ENCODE peak calls at places on chromosomes 4 and X, in nine cellular contexts. One of them, this sample, is unnamed.
A peak's percentile ranks its signal among the peaks of the same experiment; 100 is the strongest.

GRCh38 chr4:78369691-78370090 is 181.9 kb upstream of the ANXA3 start:
- DNase-seq in stomach: no peak
- DNase-seq in suprapubic skin: no peak
- DNase-seq in sigmoid colon: no peak
- DNase-seq in GM12878: no peak
- DNase-seq in prostate gland: no peak
- DNase-seq in esophagus muscularis mucosa: no peak
- DNase-seq in GM12891: no peak
- DNase-seq in breast epithelium: no peak
- DNase-seq in this sample: no peak

GRCh38 chr4:122548452-122548851 is 72.4 kb downstream of the IL21 start:
- DNase-seq in stomach: no peak
- DNase-seq in suprapubic skin: no peak
- DNase-seq in sigmoid colon: no peak
- DNase-seq in GM12878: no peak
- DNase-seq in prostate gland: no peak
- DNase-seq in esophagus muscularis mucosa: no peak
- DNase-seq in GM12891: no peak
- DNase-seq in breast epithelium: no peak
- DNase-seq in this sample: no peak

GRCh38 chr4:85825937-85826678 is 351.2 kb downstream of the ARHGAP24 start:
- DNase-seq in stomach: peak; percentile 50
- DNase-seq in suprapubic skin: no peak
- DNase-seq in sigmoid colon: no peak
- DNase-seq in GM12878: no peak
- DNase-seq in prostate gland: no peak
- DNase-seq in esophagus muscularis mucosa: no peak
- DNase-seq in GM12891: no peak
- DNase-seq in breast epithelium: no peak
- DNase-seq in this sample: no peak

GRCh38 chrX:13473666-13474516 is 95.5 kb upstream of the EGFL6 start:
- DNase-seq in stomach: no peak
- DNase-seq in suprapubic skin: no peak
- DNase-seq in sigmoid colon: no peak
- DNase-seq in GM12878: peak; percentile 52
- DNase-seq in prostate gland: no peak
- DNase-seq in esophagus muscularis mucosa: no peak
- DNase-seq in GM12891: no peak
- DNase-seq in breast epithelium: no peak
- DNase-seq in this sample: no peak

GRCh38 chr4:104532677-104533076 is 38.0 kb upstream of the CXXC4 start:
- DNase-seq in stomach: no peak
- DNase-seq in suprapubic skin: no peak
- DNase-seq in sigmoid colon: no peak
- DNase-seq in GM12878: no peak
- DNase-seq in prostate gland: no peak
- DNase-seq in esophagus muscularis mucosa: no peak
- DNase-seq in GM12891: no peak
- DNase-seq in breast epithelium: no peak
- DNase-seq in this sample: no peak

GRCh38 chr4:63222466-63222865 is 1186.8 kb downstream of the TECRL start:
- DNase-seq in stomach: no peak
- DNase-seq in suprapubic skin: no peak
- DNase-seq in sigmoid colon: no peak
- DNase-seq in GM12878: no peak
- DNase-seq in prostate gland: no peak
- DNase-seq in esophagus muscularis mucosa: no peak
- DNase-seq in GM12891: no peak
- DNase-seq in breast epithelium: no peak
- DNase-seq in this sample: no peak

GRCh38 chrX:13498220-13498619 is 71.2 kb upstream of the EGFL6 start:
- DNase-seq in stomach: no peak
- DNase-seq in suprapubic skin: no peak
- DNase-seq in sigmoid colon: no peak
- DNase-seq in GM12878: no peak
- DNase-seq in prostate gland: no peak
- DNase-seq in esophagus muscularis mucosa: no peak
- DNase-seq in GM12891: no peak
- DNase-seq in breast epithelium: no peak
- DNase-seq in this sample: no peak

GRCh38 chr4:164169591-164169990 is 584.3 kb upstream of the SMIM31 start:
- DNase-seq in stomach: no peak
- DNase-seq in suprapubic skin: no peak
- DNase-seq in sigmoid colon: no peak
- DNase-seq in GM12878: no peak
- DNase-seq in prostate gland: no peak
- DNase-seq in esophagus muscularis mucosa: no peak
- DNase-seq in GM12891: no peak
- DNase-seq in breast epithelium: no peak
- DNase-seq in this sample: no peak

GRCh38 chr4:100106982-100107381 is 83.3 kb downstream of the DDIT4L start:
- DNase-seq in stomach: no peak
- DNase-seq in suprapubic skin: no peak
- DNase-seq in sigmoid colon: no peak
- DNase-seq in GM12878: peak; percentile 71
- DNase-seq in prostate gland: no peak
- DNase-seq in esophagus muscularis mucosa: no peak
- DNase-seq in GM12891: no peak
- DNase-seq in breast epithelium: no peak
- DNase-seq in this sample: no peak

GRCh38 chrX:7253565-7253964 is 105.6 kb upstream of the PUDP start:
- DNase-seq in stomach: no peak
- DNase-seq in suprapubic skin: no peak
- DNase-seq in sigmoid colon: no peak
- DNase-seq in GM12878: no peak
- DNase-seq in prostate gland: no peak
- DNase-seq in esophagus muscularis mucosa: no peak
- DNase-seq in GM12891: no peak
- DNase-seq in breast epithelium: no peak
- DNase-seq in this sample: no peak

GRCh38 chrX:9627827-9628406 is 137.7 kb downstream of the GPR143 start:
- DNase-seq in stomach: no peak
- DNase-seq in suprapubic skin: no peak
- DNase-seq in sigmoid colon: no peak
- DNase-seq in GM12878: no peak
- DNase-seq in prostate gland: no peak
- DNase-seq in esophagus muscularis mucosa: no peak
- DNase-seq in GM12891: no peak
- DNase-seq in breast epithelium: no peak
- DNase-seq in this sample: no peak

GRCh38 chr4:23728393-23728792 is 161.5 kb downstream of the PPARGC1A start:
- DNase-seq in stomach: no peak
- DNase-seq in suprapubic skin: no peak
- DNase-seq in sigmoid colon: no peak
- DNase-seq in GM12878: no peak
- DNase-seq in prostate gland: no peak
- DNase-seq in esophagus muscularis mucosa: no peak
- DNase-seq in GM12891: no peak
- DNase-seq in breast epithelium: no peak
- DNase-seq in this sample: no peak

GRCh38 chr4:26860922-26861433 is 337 bp downstream of the STIM2 start:
- DNase-seq in stomach: peak; percentile 59
- DNase-seq in suprapubic skin: peak; percentile 72
- DNase-seq in sigmoid colon: peak; percentile 79
- DNase-seq in GM12878: no peak
- DNase-seq in prostate gland: peak; percentile 33
- DNase-seq in esophagus muscularis mucosa: no peak
- DNase-seq in GM12891: peak; percentile 20
- DNase-seq in breast epithelium: peak; percentile 61
- DNase-seq in this sample: peak; percentile 21

GRCh38 chr4:26859762-26860156 is 882 bp upstream of the STIM2 start:
- DNase-seq in stomach: no peak
- DNase-seq in suprapubic skin: no peak
- DNase-seq in sigmoid colon: no peak
- DNase-seq in GM12878: no peak
- DNase-seq in prostate gland: peak; percentile 38
- DNase-seq in esophagus muscularis mucosa: no peak
- DNase-seq in GM12891: no peak
- DNase-seq in breast epithelium: no peak
- DNase-seq in this sample: no peak

GRCh38 chr4:26860157-26860921 is at the start of gene STIM2:
- DNase-seq in stomach: peak; percentile 97
- DNase-seq in suprapubic skin: peak; percentile 96
- DNase-seq in sigmoid colon: peak; percentile 98
- DNase-seq in GM12878: peak; percentile 91
- DNase-seq in prostate gland: peak; percentile 96
- DNase-seq in esophagus muscularis mucosa: peak; percentile 99
- DNase-seq in GM12891: peak; percentile 60
- DNase-seq in breast epithelium: peak; percentile 94
- DNase-seq in this sample: peak; percentile 60

GRCh38 chr4:26862381-26862915 is 1.8 kb downstream of the STIM2 start:
- DNase-seq in stomach: no peak
- DNase-seq in suprapubic skin: no peak
- DNase-seq in sigmoid colon: no peak
- DNase-seq in GM12878: no peak
- DNase-seq in prostate gland: no peak
- DNase-seq in esophagus muscularis mucosa: no peak
- DNase-seq in GM12891: no peak
- DNase-seq in breast epithelium: no peak
- DNase-seq in this sample: no peak

GRCh38 chr4:26861434-26862186 is 969 bp downstream of the STIM2 start:
- DNase-seq in stomach: peak; percentile 76
- DNase-seq in suprapubic skin: peak; percentile 84
- DNase-seq in sigmoid colon: peak; percentile 86
- DNase-seq in GM12878: no peak
- DNase-seq in prostate gland: peak; percentile 56
- DNase-seq in esophagus muscularis mucosa: no peak
- DNase-seq in GM12891: no peak
- DNase-seq in breast epithelium: peak; percentile 57
- DNase-seq in this sample: peak; percentile 38
- TF ChIP-seq POLR2AphosphoS5 in stomach: no peak
- TF ChIP-seq POLR2AphosphoS5 in suprapubic skin: no peak
- TF ChIP-seq POLR2AphosphoS5 in sigmoid colon: peak; percentile 54
- TF ChIP-seq POLR2AphosphoS5 in GM12878: no peak
- TF ChIP-seq POLR2AphosphoS5 in prostate gland: no peak
- TF ChIP-seq POLR2AphosphoS5 in esophagus muscularis mucosa: peak; percentile 33
- TF ChIP-seq POLR2AphosphoS5 in GM12891: no peak
- TF ChIP-seq POLR2AphosphoS5 in breast epithelium: no peak
- TF ChIP-seq POLR2AphosphoS5 in this sample: no peak

DNA sequence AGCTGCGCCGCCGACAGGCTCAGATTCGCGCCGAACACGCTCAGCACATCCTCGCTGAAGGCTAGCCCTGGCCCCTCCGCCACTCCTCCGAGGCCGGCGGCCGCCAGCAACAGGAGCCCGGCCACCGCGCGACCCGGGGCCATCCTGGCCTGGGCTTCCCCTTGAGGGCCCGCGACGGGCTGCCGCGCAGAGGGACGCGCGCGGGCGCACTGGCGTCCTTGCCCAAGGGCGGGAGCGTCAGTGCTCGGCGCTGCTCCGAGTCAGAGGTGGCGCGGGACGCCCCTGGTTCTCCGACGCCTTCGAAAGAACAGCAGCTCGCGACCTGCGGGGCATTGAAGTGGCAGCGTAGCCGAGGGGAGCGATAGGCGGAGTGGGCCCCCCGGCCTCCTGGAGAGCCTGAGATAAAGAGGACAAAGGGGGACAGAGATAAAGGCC is 745 bp downstream of the SLC39A8 start:
- DNase-seq in stomach: peak; percentile 58
- DNase-seq in suprapubic skin: peak; percentile 77
- DNase-seq in sigmoid colon: peak; percentile 75
- DNase-seq in GM12878: no peak
- DNase-seq in prostate gland: peak; percentile 28
- DNase-seq in esophagus muscularis mucosa: no peak
- DNase-seq in GM12891: peak; percentile 51
- DNase-seq in breast epithelium: peak; percentile 59
- DNase-seq in this sample: peak; percentile 63
- TF ChIP-seq POLR2A in stomach: no peak
- TF ChIP-seq POLR2A in suprapubic skin: no peak
- TF ChIP-seq POLR2A in sigmoid colon: no peak
- TF ChIP-seq POLR2A in GM12878: peak; percentile 83
- TF ChIP-seq POLR2A in prostate gland: no peak
- TF ChIP-seq POLR2A in esophagus muscularis mucosa: no peak
- TF ChIP-seq POLR2A in GM12891: no peak
- TF ChIP-seq POLR2A in breast epithelium: no peak
- TF ChIP-seq POLR2A in this sample: peak; percentile 84

GRCh38 chr4:2850966-2851782 is 7.5 kb downstream of the ADD1 start:
- DNase-seq in stomach: no peak
- DNase-seq in suprapubic skin: no peak
- DNase-seq in sigmoid colon: no peak
- DNase-seq in GM12878: no peak
- DNase-seq in prostate gland: no peak
- DNase-seq in esophagus muscularis mucosa: no peak
- DNase-seq in GM12891: no peak
- DNase-seq in breast epithelium: no peak
- DNase-seq in this sample: no peak

GRCh38 chr4:2849267-2850140 is 5.9 kb downstream of the ADD1 start:
- DNase-seq in stomach: peak; percentile 51
- DNase-seq in suprapubic skin: no peak
- DNase-seq in sigmoid colon: no peak
- DNase-seq in GM12878: no peak
- DNase-seq in prostate gland: no peak
- DNase-seq in esophagus muscularis mucosa: no peak
- DNase-seq in GM12891: no peak
- DNase-seq in breast epithelium: no peak
- DNase-seq in this sample: no peak

GRCh38 chr4:2856266-2856665 is 12.6 kb downstream of the ADD1 start:
- DNase-seq in stomach: no peak
- DNase-seq in suprapubic skin: no peak
- DNase-seq in sigmoid colon: no peak
- DNase-seq in GM12878: no peak
- DNase-seq in prostate gland: no peak
- DNase-seq in esophagus muscularis mucosa: no peak
- DNase-seq in GM12891: no peak
- DNase-seq in breast epithelium: no peak
- DNase-seq in this sample: no peak

GRCh38 chr4:2855584-2855983 is 11.9 kb downstream of the ADD1 start:
- DNase-seq in stomach: no peak
- DNase-seq in suprapubic skin: no peak
- DNase-seq in sigmoid colon: no peak
- DNase-seq in GM12878: no peak
- DNase-seq in prostate gland: no peak
- DNase-seq in esophagus muscularis mucosa: no peak
- DNase-seq in GM12891: no peak
- DNase-seq in breast epithelium: no peak
- DNase-seq in this sample: no peak

DNA sequence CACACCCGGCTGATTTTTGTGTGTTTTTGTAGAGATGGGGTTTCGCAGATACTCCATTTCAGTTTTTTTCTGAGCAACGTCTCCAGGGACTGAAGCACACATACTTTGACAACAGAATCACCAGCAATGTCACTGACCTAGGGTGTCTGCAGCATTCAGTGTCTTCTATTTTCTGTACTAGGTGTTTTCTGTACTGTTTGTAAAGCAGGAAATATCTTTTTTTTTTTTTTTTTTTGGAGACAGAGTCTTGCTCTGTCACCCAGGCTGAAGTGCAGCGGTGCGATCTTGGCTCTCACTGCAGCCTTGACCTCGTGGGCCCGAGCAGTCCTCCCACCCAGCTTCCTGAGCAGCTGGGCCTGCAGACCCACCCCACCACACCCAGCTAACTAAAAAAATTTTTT is 8.8 kb downstream of the ADD1 start:
- DNase-seq in stomach: no peak
- DNase-seq in suprapubic skin: no peak
- DNase-seq in sigmoid colon: no peak
- DNase-seq in GM12878: peak; percentile 59
- DNase-seq in prostate gland: no peak
- DNase-seq in esophagus muscularis mucosa: no peak
- DNase-seq in GM12891: no peak
- DNase-seq in breast epithelium: no peak
- DNase-seq in this sample: no peak
- TF ChIP-seq POLR2AphosphoS5 in stomach: no peak
- TF ChIP-seq POLR2AphosphoS5 in suprapubic skin: no peak
- TF ChIP-seq POLR2AphosphoS5 in sigmoid colon: no peak
- TF ChIP-seq POLR2AphosphoS5 in GM12878: no peak
- TF ChIP-seq POLR2AphosphoS5 in prostate gland: no peak
- TF ChIP-seq POLR2AphosphoS5 in esophagus muscularis mucosa: no peak
- TF ChIP-seq POLR2AphosphoS5 in GM12891: no peak
- TF ChIP-seq POLR2AphosphoS5 in breast epithelium: no peak
- TF ChIP-seq POLR2AphosphoS5 in this sample: no peak

GRCh38 chrX:150692837-150693781 is at the start of gene MTMR1:
- DNase-seq in stomach: peak; percentile 44
- DNase-seq in suprapubic skin: no peak
- DNase-seq in sigmoid colon: peak; percentile 67
- DNase-seq in GM12878: no peak
- DNase-seq in prostate gland: peak; percentile 19
- DNase-seq in esophagus muscularis mucosa: no peak
- DNase-seq in GM12891: peak; percentile 43
- DNase-seq in breast epithelium: no peak
- DNase-seq in this sample: peak; percentile 45
- TF ChIP-seq POLR2A in stomach: no peak
- TF ChIP-seq POLR2A in suprapubic skin: no peak
- TF ChIP-seq POLR2A in sigmoid colon: no peak
- TF ChIP-seq POLR2A in GM12878: peak; percentile 85
- TF ChIP-seq POLR2A in prostate gland: no peak
- TF ChIP-seq POLR2A in esophagus muscularis mucosa: no peak
- TF ChIP-seq POLR2A in GM12891: no peak
- TF ChIP-seq POLR2A in breast epithelium: no peak
- TF ChIP-seq POLR2A in this sample: peak; percentile 57